ENCODE peak calls at places on chromosomes 11 and 22, in six cellular contexts. One of them, this sample, is unnamed.
A peak's percentile ranks its signal among the peaks of the same experiment; 100 is the strongest.

GRCh38 chr11:44364596-44364995 is 54.7 kb upstream of the ALX4 start:
- DNase-seq in mammary epithelial cell: no peak
- DNase-seq in kidney: no peak
- DNase-seq in left lung: no peak
- DNase-seq in IMR-90: no peak
- DNase-seq in cardiac fibroblast: no peak
- DNase-seq in this sample: no peak

GRCh38 chr22:46827072-46827780 is 64.8 kb downstream of the TBC1D22A start:
- DNase-seq in mammary epithelial cell: no peak
- DNase-seq in kidney: no peak
- DNase-seq in left lung: no peak
- DNase-seq in IMR-90: no peak
- DNase-seq in cardiac fibroblast: no peak
- DNase-seq in this sample: no peak

GRCh38 chr11:46741600-46742484 is 22.8 kb downstream of the F2 start:
- DNase-seq in mammary epithelial cell: no peak
- DNase-seq in kidney: peak; percentile 2
- DNase-seq in left lung: no peak
- DNase-seq in IMR-90: no peak
- DNase-seq in cardiac fibroblast: no peak
- DNase-seq in this sample: no peak

GRCh38 chr22:27397036-27397947 is 404.3 kb downstream of the MN1 start:
- DNase-seq in mammary epithelial cell: no peak
- DNase-seq in kidney: no peak
- DNase-seq in left lung: no peak
- DNase-seq in IMR-90: peak; percentile 15
- DNase-seq in cardiac fibroblast: peak; percentile 52
- DNase-seq in this sample: no peak

GRCh38 chr11:100719809-100720221 is 32.7 kb downstream of the ARHGAP42 start:
- DNase-seq in mammary epithelial cell: peak; percentile 79
- DNase-seq in kidney: peak; percentile 75
- DNase-seq in left lung: no peak
- DNase-seq in IMR-90: peak; percentile 79
- DNase-seq in cardiac fibroblast: peak; percentile 95
- DNase-seq in this sample: no peak

GRCh38 chr11:335779-336665 is 15.4 kb upstream of the IFITM3 start:
- DNase-seq in mammary epithelial cell: no peak
- DNase-seq in kidney: peak; percentile 90
- DNase-seq in left lung: no peak
- DNase-seq in IMR-90: no peak
- DNase-seq in cardiac fibroblast: peak; percentile 73
- DNase-seq in this sample: no peak

GRCh38 chr22:26756675-26757293 is 99.4 kb downstream of the MIAT start:
- DNase-seq in mammary epithelial cell: peak; percentile 36
- DNase-seq in kidney: peak; percentile 75
- DNase-seq in left lung: peak; percentile 34
- DNase-seq in IMR-90: peak; percentile 36
- DNase-seq in cardiac fibroblast: peak; percentile 54
- DNase-seq in this sample: peak; percentile 48

GRCh38 chr11:111788051-111788450 is 21.9 kb upstream of the PPP2R1B start:
- DNase-seq in mammary epithelial cell: no peak
- DNase-seq in kidney: no peak
- DNase-seq in left lung: no peak
- DNase-seq in IMR-90: no peak
- DNase-seq in cardiac fibroblast: no peak
- DNase-seq in this sample: no peak

GRCh38 chr22:39239561-39240423 is 5.0 kb downstream of the PDGFB start:
- DNase-seq in mammary epithelial cell: peak; percentile 81
- DNase-seq in kidney: peak; percentile 93
- DNase-seq in left lung: peak; percentile 86
- DNase-seq in IMR-90: no peak
- DNase-seq in cardiac fibroblast: no peak
- DNase-seq in this sample: no peak

GRCh38 chr22:44932493-44932892 is 77.3 kb downstream of the PHF21B start:
- DNase-seq in mammary epithelial cell: no peak
- DNase-seq in kidney: peak; percentile 50
- DNase-seq in left lung: no peak
- DNase-seq in IMR-90: no peak
- DNase-seq in cardiac fibroblast: no peak
- DNase-seq in this sample: no peak

GRCh38 chr11:69460540-69461257 is 20.8 kb upstream of the LINC01488 start:
- DNase-seq in mammary epithelial cell: peak; percentile 98
- DNase-seq in kidney: no peak
- DNase-seq in left lung: no peak
- DNase-seq in IMR-90: peak; percentile 95
- DNase-seq in cardiac fibroblast: peak; percentile 50
- DNase-seq in this sample: no peak

GRCh38 chr11:45929486-45930030 is 7.1 kb downstream of the LARGE2 start:
- DNase-seq in mammary epithelial cell: peak; percentile 38
- DNase-seq in kidney: no peak
- DNase-seq in left lung: no peak
- DNase-seq in IMR-90: no peak
- DNase-seq in cardiac fibroblast: no peak
- DNase-seq in this sample: no peak

GRCh38 chr11:119671048-119671447 is 58.0 kb downstream of the NECTIN1 start:
- DNase-seq in mammary epithelial cell: no peak
- DNase-seq in kidney: peak; percentile 94
- DNase-seq in left lung: peak; percentile 58
- DNase-seq in IMR-90: peak; percentile 88
- DNase-seq in cardiac fibroblast: peak; percentile 94
- DNase-seq in this sample: no peak

GRCh38 chr11:131764126-131764525 is 393.7 kb downstream of the NTM start:
- DNase-seq in mammary epithelial cell: no peak
- DNase-seq in kidney: no peak
- DNase-seq in left lung: no peak
- DNase-seq in IMR-90: no peak
- DNase-seq in cardiac fibroblast: no peak
- DNase-seq in this sample: no peak

GRCh38 chr11:102112654-102112926 is 2.3 kb downstream of the YAP1 start:
- DNase-seq in mammary epithelial cell: no peak
- DNase-seq in kidney: no peak
- DNase-seq in left lung: no peak
- DNase-seq in IMR-90: no peak
- DNase-seq in cardiac fibroblast: no peak
- DNase-seq in this sample: no peak

GRCh38 chr11:27158763-27159679 is 118.4 kb downstream of the BBOX1 start:
- DNase-seq in mammary epithelial cell: peak; percentile 64
- DNase-seq in kidney: no peak
- DNase-seq in left lung: no peak
- DNase-seq in IMR-90: peak; percentile 81
- DNase-seq in cardiac fibroblast: peak; percentile 88
- DNase-seq in this sample: no peak

GRCh38 chr22:19717181-19717580 is 2.9 kb downstream of the SEPTIN5 start:
- DNase-seq in mammary epithelial cell: no peak
- DNase-seq in kidney: no peak
- DNase-seq in left lung: no peak
- DNase-seq in IMR-90: no peak
- DNase-seq in cardiac fibroblast: no peak
- DNase-seq in this sample: no peak

GRCh38 chr11:108669711-108670110 is 4.8 kb downstream of the DDX10 start:
- DNase-seq in mammary epithelial cell: no peak
- DNase-seq in kidney: no peak
- DNase-seq in left lung: no peak
- DNase-seq in IMR-90: no peak
- DNase-seq in cardiac fibroblast: no peak
- DNase-seq in this sample: no peak

GRCh38 chr11:90222152-90222458 is 744 bp downstream of the CHORDC1 start:
- DNase-seq in mammary epithelial cell: no peak
- DNase-seq in kidney: no peak
- DNase-seq in left lung: no peak
- DNase-seq in IMR-90: no peak
- DNase-seq in cardiac fibroblast: no peak
- DNase-seq in this sample: no peak

GRCh38 chr11:44566952-44567875 is 1.8 kb downstream of the CD82 start:
- DNase-seq in mammary epithelial cell: no peak
- DNase-seq in kidney: no peak
- DNase-seq in left lung: peak; percentile 28
- DNase-seq in IMR-90: no peak
- DNase-seq in cardiac fibroblast: no peak
- DNase-seq in this sample: no peak

GRCh38 chr22:41479671-41480396 is 10.9 kb downstream of the ACO2 start:
- DNase-seq in mammary epithelial cell: no peak
- DNase-seq in kidney: no peak
- DNase-seq in left lung: no peak
- DNase-seq in IMR-90: peak; percentile 73
- DNase-seq in cardiac fibroblast: peak; percentile 68
- DNase-seq in this sample: no peak

GRCh38 chr11:119536801-119537200 is 113.8 kb upstream of the THY1 start:
- DNase-seq in mammary epithelial cell: no peak
- DNase-seq in kidney: no peak
- DNase-seq in left lung: no peak
- DNase-seq in IMR-90: no peak
- DNase-seq in cardiac fibroblast: no peak
- DNase-seq in this sample: no peak

GRCh38 chr11:22624742-22625447 is 728 bp downstream of the FANCF start:
- DNase-seq in mammary epithelial cell: peak; percentile 76
- DNase-seq in kidney: peak; percentile 86
- DNase-seq in left lung: peak; percentile 74
- DNase-seq in IMR-90: peak; percentile 60
- DNase-seq in cardiac fibroblast: peak; percentile 63
- DNase-seq in this sample: no peak

GRCh38 chr22:26983311-26983710 is 325.9 kb downstream of the MIAT start:
- DNase-seq in mammary epithelial cell: peak; percentile 11
- DNase-seq in kidney: no peak
- DNase-seq in left lung: no peak
- DNase-seq in IMR-90: no peak
- DNase-seq in cardiac fibroblast: no peak
- DNase-seq in this sample: no peak

DNA sequence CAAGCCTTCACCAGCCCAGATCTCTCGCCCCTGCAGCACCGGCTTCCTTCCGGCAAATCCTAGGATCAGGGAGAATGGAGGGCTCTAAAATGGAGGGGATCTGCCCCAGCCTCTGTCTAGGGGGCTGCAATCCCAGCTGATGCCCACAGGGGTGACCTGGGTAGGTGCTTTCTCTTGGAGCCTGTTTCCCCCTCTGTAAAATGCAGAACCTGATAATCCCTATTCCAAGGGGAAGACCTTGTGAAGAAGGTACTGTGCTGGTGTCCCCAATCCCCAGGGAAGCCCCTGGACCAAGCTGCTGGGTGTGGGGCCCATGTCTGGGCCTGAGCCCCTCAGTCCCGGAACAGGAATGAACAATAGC is 2.8 kb downstream of the EMID1 start:
- DNase-seq in mammary epithelial cell: no peak
- DNase-seq in kidney: no peak
- DNase-seq in left lung: no peak
- DNase-seq in IMR-90: no peak
- DNase-seq in cardiac fibroblast: no peak
- DNase-seq in this sample: no peak
- TF ChIP-seq CTCF in mammary epithelial cell: no peak
- TF ChIP-seq CTCF in kidney: no peak
- TF ChIP-seq CTCF in left lung: no peak
- TF ChIP-seq CTCF in IMR-90: no peak
- TF ChIP-seq CTCF in cardiac fibroblast: no peak
- TF ChIP-seq CTCF in this sample: no peak

DNA sequence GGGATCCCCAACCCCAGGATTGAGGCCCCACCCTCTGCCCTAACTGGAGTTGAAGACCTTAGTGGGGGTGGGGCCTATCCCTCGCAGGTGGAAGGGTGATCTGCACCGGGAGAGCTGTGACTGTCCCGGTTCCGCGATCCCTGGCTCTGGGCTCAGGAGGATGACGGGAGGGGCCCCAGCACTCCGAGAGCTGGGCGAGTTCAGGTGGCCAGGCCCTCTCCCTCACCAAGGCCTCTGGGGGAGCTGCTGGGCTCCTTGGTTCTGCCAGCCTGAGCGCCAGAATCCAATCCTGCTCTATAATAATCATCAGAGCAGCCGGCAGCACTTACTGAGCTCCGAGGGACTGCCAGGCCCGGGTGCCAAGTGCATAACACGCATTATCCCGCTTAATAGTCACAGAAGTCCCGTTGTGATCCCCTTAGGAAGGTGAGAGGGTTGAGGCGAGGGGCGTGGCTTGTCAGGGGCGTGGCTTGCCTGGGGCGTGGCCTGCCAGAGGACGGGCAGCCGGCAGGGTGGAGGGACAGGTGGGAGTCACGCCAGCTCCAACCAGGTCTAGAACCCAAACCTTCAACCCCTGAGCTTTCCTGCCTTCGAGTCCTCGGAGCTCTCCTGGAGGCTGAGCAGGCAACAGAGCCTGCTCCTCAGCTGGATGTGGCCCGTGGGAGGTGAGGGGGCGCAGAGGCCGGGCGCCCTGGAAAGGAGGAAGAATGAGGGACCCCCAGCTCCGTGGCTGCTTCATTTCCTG is 7.2 kb upstream of the SYT7 start:
- DNase-seq in mammary epithelial cell: no peak
- DNase-seq in kidney: peak; percentile 87
- DNase-seq in left lung: peak; percentile 67
- DNase-seq in IMR-90: no peak
- DNase-seq in cardiac fibroblast: no peak
- DNase-seq in this sample: no peak
- TF ChIP-seq CTCF in mammary epithelial cell: peak; percentile 44
- TF ChIP-seq CTCF in kidney: no peak
- TF ChIP-seq CTCF in left lung: no peak
- TF ChIP-seq CTCF in IMR-90: peak; percentile 7
- TF ChIP-seq CTCF in cardiac fibroblast: peak; percentile 25
- TF ChIP-seq CTCF in this sample: no peak

GRCh38 chr22:22684605-22685561 is 40.5 kb downstream of the GGTLC2 start:
- DNase-seq in mammary epithelial cell: no peak
- DNase-seq in kidney: no peak
- DNase-seq in left lung: no peak
- DNase-seq in IMR-90: peak; percentile 88
- DNase-seq in cardiac fibroblast: peak; percentile 72
- DNase-seq in this sample: no peak
- TF ChIP-seq CTCF in mammary epithelial cell: peak; percentile 52
- TF ChIP-seq CTCF in kidney: peak; percentile 37
- TF ChIP-seq CTCF in left lung: peak; percentile 36
- TF ChIP-seq CTCF in IMR-90: peak; percentile 26
- TF ChIP-seq CTCF in cardiac fibroblast: peak; percentile 69
- TF ChIP-seq CTCF in this sample: no peak

DNA sequence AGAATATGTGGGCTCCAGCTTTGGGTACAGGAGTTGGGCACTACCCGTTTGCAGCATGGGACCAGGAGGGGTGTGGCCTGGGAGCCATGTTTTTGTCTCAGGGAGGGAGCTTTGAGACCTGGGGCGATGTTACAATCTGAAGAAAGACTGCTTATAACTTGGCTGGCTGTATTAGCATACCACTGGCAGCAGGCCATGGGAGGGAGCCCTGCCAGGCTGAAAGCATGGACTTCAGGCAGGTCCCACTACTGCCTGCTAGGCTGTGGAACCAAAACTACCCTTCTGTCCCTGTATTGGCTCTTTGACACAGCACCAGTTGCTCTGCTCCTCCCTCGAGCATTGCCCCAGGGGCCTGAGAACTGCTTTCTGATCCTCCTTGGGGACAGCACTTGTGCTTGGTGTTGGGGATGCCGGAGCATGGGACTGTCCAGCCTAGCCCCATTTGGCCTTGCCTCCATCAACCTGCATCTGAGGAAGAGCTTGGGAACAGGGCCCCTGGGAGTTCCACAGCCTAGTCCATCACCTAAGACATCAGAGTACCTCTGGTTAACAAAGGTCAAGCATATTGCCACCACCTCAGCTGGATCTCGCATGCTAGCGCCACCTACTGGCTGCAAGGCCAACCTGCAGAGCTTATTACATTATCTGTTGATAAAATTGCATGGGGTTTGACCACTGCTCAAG is 217.4 kb downstream of the SBF2 start:
- DNase-seq in mammary epithelial cell: peak; percentile 6
- DNase-seq in kidney: no peak
- DNase-seq in left lung: no peak
- DNase-seq in IMR-90: peak; percentile 63
- DNase-seq in cardiac fibroblast: peak; percentile 89
- DNase-seq in this sample: no peak
- TF ChIP-seq CTCF in mammary epithelial cell: peak; percentile 61
- TF ChIP-seq CTCF in kidney: peak; percentile 33
- TF ChIP-seq CTCF in left lung: peak; percentile 43
- TF ChIP-seq CTCF in IMR-90: peak; percentile 44
- TF ChIP-seq CTCF in cardiac fibroblast: peak; percentile 67
- TF ChIP-seq CTCF in this sample: no peak

This sample was measured in omental fat pad.